ENCODE peak calls at places on chromosomes 11 and 22, in eight cellular contexts. D is thoracic aorta, F is bronchial epithelial cell, L is prostate gland, J is OCI-LY7, X is astrocyte of the cerebellum, B is dorsolateral prefrontal cortex, K is fibroblast of villous mesenchyme. N is an unnamed sample.

GRCh38 chr11:44978279-44978960 is 27.7 kb upstream of the TP53I11 start:
- DNase-seq in F (no peak), L (no peak), B (no peak), J (no peak), D (no peak), K (no peak), X (no peak), N (no peak)

GRCh38 chr22:46073683-46074504 is 76.4 kb upstream of the PPARA start:
- DNase-seq in B (peak; percentile 25), D (no peak), J (no peak), X (no peak), K (peak; percentile 65), L (no peak), F (peak; percentile 9), N (no peak)

GRCh38 chr11:19988598-19988997 is 171.7 kb downstream of the DBX1 start:
- DNase-seq in L (peak; percentile 51), D (peak; percentile 31), K (peak; percentile 43), B (peak; percentile 44), J (no peak), X (peak; percentile 86), F (peak; percentile 90), N (peak; percentile 63)

GRCh38 chr11:129364143-129364654 is 11.4 kb upstream of the BARX2 start:
- DNase-seq in D (no peak), J (peak; percentile 75), X (peak; percentile 75), B (peak; percentile 61), F (peak; percentile 82), L (peak; percentile 89), K (peak; percentile 82), N (peak; percentile 63)

GRCh38 chr11:130588471-130588870 is 140.0 kb downstream of the ADAMTS15 start:
- DNase-seq in B (no peak), D (no peak), X (no peak), J (no peak), F (peak; percentile 26), L (no peak), K (no peak), N (no peak)

GRCh38 chr11:115580927-115581680 is 76.9 kb upstream of the CADM1 start:
- DNase-seq in L (no peak), D (no peak), K (peak; percentile 37), J (no peak), X (no peak), F (no peak), B (no peak), N (no peak)

GRCh38 chr11:107468596-107468995 is 11.0 kb upstream of the CWF19L2 start:
- DNase-seq in L (no peak), J (no peak), F (peak; percentile 18), B (no peak), K (peak; percentile 48), X (no peak), D (no peak), N (peak; percentile 7)

GRCh38 chr11:61647529-61647928 is 32.7 kb upstream of the DAGLA start:
- DNase-seq in F (peak; percentile 26), D (no peak), L (no peak), K (no peak), X (no peak), J (no peak), B (no peak), N (no peak)

GRCh38 chr11:92284107-92284506 is 59.5 kb downstream of the FAT3 start:
- DNase-seq in J (no peak), B (no peak), D (no peak), X (no peak), L (no peak), K (no peak), F (no peak), N (no peak)

GRCh38 chr11:17515443-17516176 is 28.6 kb downstream of the USH1C start:
- DNase-seq in X (no peak), L (no peak), B (no peak), J (no peak), D (no peak), F (no peak), K (no peak), N (no peak)

GRCh38 chr11:67645521-67646457 is 4.7 kb downstream of the ACY3 start:
- DNase-seq in B (no peak), L (no peak), X (no peak), D (no peak), F (no peak), K (no peak), J (peak; percentile 88), N (no peak)

GRCh38 chr11:2380396-2380795 is 3.3 kb downstream of the CD81 start:
- DNase-seq in B (no peak), X (no peak), F (no peak), K (no peak), L (no peak), D (no peak), J (no peak), N (no peak)
- H3K4me3 ChIP-seq in B (peak overlapping the region; percentile 100), X (no peak overlapping the region), F (no peak overlapping the region), K (peak overlapping the region; percentile 86), L (no peak overlapping the region), D (peak overlapping the region; percentile 75), J (peak overlapping the region; percentile 99), N (peak overlapping the region; percentile 88)

GRCh38 chr11:104333977-104334376 is 170.0 kb upstream of the PDGFD start:
- DNase-seq in X (no peak), B (no peak), L (no peak), F (no peak), K (no peak), J (peak; percentile 41), D (no peak), N (no peak)
- TF ChIP-seq CTCF in X (peak; percentile 13), B (no peak), L (no peak), F (peak; percentile 13), K (peak; percentile 32), J (peak; percentile 80), D (no peak), N (peak; percentile 37)

GRCh38 chr11:10688401-10688800 is 5.2 kb downstream of the IRAG1 start:
- DNase-seq in K (no peak), J (no peak), F (peak; percentile 91), X (no peak), B (no peak), L (no peak), D (no peak), N (no peak)
- H3K4me3 ChIP-seq in K (no peak overlapping the region), J (no peak overlapping the region), F (no peak overlapping the region), X (no peak overlapping the region), B (no peak overlapping the region), L (no peak overlapping the region), D (peak overlapping the region; percentile 94), N (no peak overlapping the region)

DNA sequence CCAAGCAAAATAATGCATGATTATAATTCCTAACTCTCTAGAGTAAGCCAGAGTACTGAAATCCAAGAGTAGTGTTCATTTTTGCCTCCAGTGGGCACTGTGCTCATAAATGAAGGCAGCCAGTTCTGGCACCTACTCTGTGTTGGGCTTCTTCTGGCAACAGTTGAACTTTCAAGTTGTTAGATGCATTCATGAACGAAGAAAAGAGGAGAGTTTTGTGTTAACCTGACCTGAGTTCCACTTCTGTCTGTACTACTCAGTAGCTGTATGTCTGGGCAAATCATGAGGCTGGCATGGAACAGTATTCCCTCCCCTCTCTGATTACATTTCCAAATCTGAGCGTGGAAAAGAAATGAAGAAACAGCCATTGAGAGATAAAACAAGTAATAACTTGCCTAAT is 20.3 kb upstream of the TENM4 start:
- DNase-seq in B (no peak), F (peak; percentile 75), L (no peak), K (peak; percentile 41), X (no peak), J (no peak), D (no peak), N (no peak)
- TF ChIP-seq CTCF in B (peak; percentile 38), F (peak; percentile 56), L (no peak), K (peak; percentile 59), X (peak; percentile 76), J (peak; percentile 66), D (peak; percentile 47), N (peak; percentile 74)

DNA sequence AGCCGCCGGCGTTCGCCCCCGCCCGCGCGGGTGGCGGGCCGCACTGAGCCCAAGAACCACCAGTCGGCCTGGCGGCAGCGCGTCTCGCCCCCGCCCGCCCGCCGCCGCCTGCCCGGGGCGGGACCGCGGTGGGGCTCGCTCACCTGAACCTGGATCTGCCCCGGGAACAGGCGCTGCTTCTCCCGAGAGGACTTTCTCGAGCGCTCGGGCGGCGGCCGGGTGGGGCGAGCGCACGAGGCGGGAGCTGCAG is 178 bp downstream of the MYH9 start:
- DNase-seq in K (no peak), D (no peak), J (no peak), X (no peak), L (no peak), B (no peak), F (no peak), N (no peak)
- H3K4me3 ChIP-seq in K (peak overlapping the region; percentile 95), D (peak overlapping the region; percentile 89), J (peak overlapping the region; percentile 86), X (peak overlapping the region; percentile 96), L (peak overlapping the region; percentile 99), B (peak overlapping the region; percentile 88), F (peak overlapping the region; percentile 90), N (peak overlapping the region; percentile 96)